ENCODE peak calls at places on chromosomes 3 and 15, in ten cellular contexts. K, R, Z, V, S, I, X, L, G and U are unnamed samples.

GRCh38 chr3:168116279-168116678 is 20.6 kb upstream of the GOLIM4 start:
- DNase-seq in Z (no peak), V (peak; percentile 68), L (peak; percentile 93), S (peak; percentile 80), G (peak; percentile 60), K (no peak), I (peak; percentile 23), R (no peak), X (peak; percentile 87), U (no peak)

GRCh38 chr3:58998476-58999117 is 51.2 kb downstream of the CFAP20DC start:
- DNase-seq in L (peak; percentile 96), Z (peak; percentile 96), X (peak; percentile 94), R (peak; percentile 14), G (peak; percentile 93), S (no peak), I (no peak), V (peak; percentile 86), K (peak; percentile 78), U (peak; percentile 78)

GRCh38 chr15:61890106-61890505 is 170.1 kb downstream of the VPS13C start:
- DNase-seq in I (no peak), S (no peak), V (no peak), G (peak; percentile 54), R (no peak), K (no peak), L (no peak), X (no peak), Z (no peak), U (no peak)

GRCh38 chr3:16290007-16290826 is 25.2 kb downstream of the OXNAD1 start:
- DNase-seq in X (peak; percentile 78), G (peak; percentile 77), I (peak; percentile 45), K (no peak), R (peak; percentile 56), L (peak; percentile 44), S (peak; percentile 45), Z (peak; percentile 41), V (peak; percentile 64), U (no peak)

GRCh38 chr3:106611841-106612240 is 743.0 kb upstream of the CBLB start:
- DNase-seq in S (no peak), Z (peak; percentile 7), G (peak; percentile 81), X (peak; percentile 73), K (no peak), L (no peak), I (no peak), V (peak; percentile 33), R (no peak), U (no peak)

GRCh38 chr3:57752307-57752706 is 3.8 kb upstream of the SLMAP start:
- DNase-seq in Z (no peak), G (peak; percentile 28), X (peak; percentile 36), R (no peak), K (no peak), L (peak; percentile 83), V (no peak), I (no peak), S (no peak), U (no peak)

GRCh38 chr3:64717411-64717810 is 29.6 kb upstream of the ADAMTS9 start:
- DNase-seq in X (no peak), V (no peak), G (no peak), Z (no peak), R (no peak), S (no peak), K (no peak), I (no peak), L (no peak), U (no peak)

GRCh38 chr15:93043621-93044300 is 45.2 kb downstream of the RGMA start:
- DNase-seq in G (no peak), Z (no peak), L (no peak), R (no peak), S (no peak), I (no peak), K (no peak), V (no peak), X (no peak), U (no peak)

GRCh38 chr15:48176097-48176496 is 2.0 kb downstream of the MYEF2 start:
- DNase-seq in X (no peak), R (no peak), L (peak; percentile 46), Z (no peak), V (no peak), G (no peak), S (no peak), I (no peak), K (no peak), U (no peak)

GRCh38 chr15:77035584-77035983 is 35.3 kb downstream of the TSPAN3 start:
- DNase-seq in V (no peak), R (no peak), G (no peak), Z (no peak), L (no peak), X (no peak), K (no peak), I (no peak), S (peak; percentile 26), U (no peak)

GRCh38 chr15:65334586-65335231 is 30.2 kb downstream of the RNU5B-1 start:
- DNase-seq in X (no peak), Z (no peak), L (no peak), K (no peak), S (no peak), R (no peak), V (no peak), G (no peak), I (no peak), U (no peak)

GRCh38 chr15:74240002-74240568 is 4.0 kb downstream of the CCDC33 start:
- DNase-seq in X (peak; percentile 87), Z (peak; percentile 62), G (peak; percentile 91), S (peak; percentile 85), V (peak; percentile 77), I (peak; percentile 48), K (no peak), R (peak; percentile 8), L (peak; percentile 71), U (peak; percentile 45)

GRCh38 chr3:28077566-28077965 is 163.9 kb upstream of the CMC1 start:
- DNase-seq in I (peak; percentile 15), K (no peak), S (no peak), V (peak; percentile 23), L (peak; percentile 16), Z (no peak), R (no peak), X (peak; percentile 66), G (peak; percentile 47), U (peak; percentile 5)

GRCh38 chr3:60323180-60323579 is 928.1 kb downstream of the FHIT start:
- DNase-seq in I (no peak), Z (no peak), L (no peak), K (no peak), X (no peak), V (no peak), G (no peak), S (no peak), R (no peak), U (no peak)
- TF ChIP-seq CTCF in I (no peak), Z (no peak), L (no peak), K (no peak), X (no peak), V (no peak), G (no peak), S (no peak), R (no peak), U (no peak)

GRCh38 chr15:71512281-71513016 is 297.9 kb upstream of the NR2E3 start:
- DNase-seq in R (no peak), L (no peak), I (no peak), K (no peak), Z (no peak), G (no peak), V (no peak), X (no peak), S (no peak), U (no peak)

GRCh38 chr15:71517751-71518150 is 292.6 kb upstream of the NR2E3 start:
- DNase-seq in V (no peak), K (no peak), R (no peak), Z (no peak), S (no peak), G (no peak), X (no peak), I (no peak), L (no peak), U (no peak)

GRCh38 chr15:71518661-71519060 is 291.7 kb upstream of the NR2E3 start:
- DNase-seq in X (no peak), G (no peak), I (no peak), R (no peak), K (no peak), Z (no peak), S (no peak), V (no peak), L (no peak), U (no peak)

GRCh38 chr15:71515375-71516186 is 294.8 kb upstream of the NR2E3 start:
- DNase-seq in X (no peak), V (no peak), Z (no peak), R (no peak), L (peak; percentile 38), K (no peak), G (no peak), S (no peak), I (no peak), U (no peak)
- H3K4me3 ChIP-seq in X (no peak overlapping the region), V (no peak overlapping the region), Z (no peak overlapping the region), R (no peak overlapping the region), L (no peak overlapping the region), K (no peak overlapping the region), G (no peak overlapping the region), S (no peak overlapping the region), I (no peak overlapping the region), U (no peak overlapping the region)

GRCh38 chr3:171614318-171614967 is 154.2 kb upstream of the TNIK start:
- DNase-seq in K (no peak), Z (no peak), S (no peak), L (peak; percentile 63), V (no peak), R (peak; percentile 49), X (no peak), I (peak; percentile 57), G (peak; percentile 58), U (no peak)
- TF ChIP-seq CTCF in K (peak; percentile 44), Z (peak; percentile 64), S (no peak), L (peak; percentile 67), V (peak; percentile 52), R (peak; percentile 78), X (peak; percentile 46), I (peak; percentile 52), G (peak; percentile 80), U (peak; percentile 61)

DNA sequence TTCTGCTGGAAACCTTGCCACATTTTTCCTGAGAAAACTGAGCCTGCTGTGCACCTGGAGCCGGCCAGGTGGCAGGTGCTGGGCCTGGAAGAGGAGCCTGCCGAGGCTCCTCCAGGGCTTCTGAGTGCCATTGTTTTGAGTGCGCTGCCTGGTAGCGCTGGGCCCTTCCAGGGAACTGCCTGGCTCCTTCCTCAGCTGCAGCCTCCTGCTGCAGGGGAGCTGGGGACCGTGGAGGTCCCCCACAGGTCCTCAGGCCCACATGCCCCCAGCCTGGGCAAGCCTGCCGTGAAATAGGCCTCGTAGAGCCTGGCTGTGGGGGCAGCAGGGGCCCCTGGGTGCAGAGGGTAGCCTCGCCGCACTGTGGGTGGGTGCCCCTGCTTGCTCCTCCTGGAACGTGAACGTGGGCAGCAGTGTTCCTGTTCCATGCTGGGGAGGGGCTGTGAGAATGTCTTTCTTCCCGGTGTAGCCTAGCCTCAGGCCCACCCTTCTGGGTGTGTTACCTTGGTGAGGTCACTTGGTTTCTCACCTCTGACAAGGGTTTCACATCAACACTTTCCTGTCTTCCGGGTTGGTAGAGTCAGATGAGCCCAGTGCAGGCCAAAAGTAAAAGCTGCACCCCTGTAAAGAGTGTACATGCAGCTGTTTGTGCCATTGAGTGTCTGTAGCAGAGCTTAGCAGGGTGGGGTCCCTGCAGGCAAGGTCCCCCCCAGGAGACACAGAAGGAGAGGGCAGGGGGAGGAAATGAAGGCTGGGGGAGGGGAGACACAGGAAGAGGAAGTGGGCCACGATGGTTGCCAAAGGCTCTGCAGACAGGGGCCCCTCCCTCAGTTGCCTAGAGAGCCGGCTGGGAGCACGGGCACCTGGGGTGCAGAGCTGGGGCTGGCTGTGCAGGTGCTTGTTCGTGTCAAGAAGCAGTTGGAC is 34.5 kb downstream of the KLF13 start:
- DNase-seq in L (no peak), X (no peak), V (no peak), I (no peak), S (peak; percentile 60), K (no peak), R (peak; percentile 86), G (no peak), Z (no peak), U (no peak)
- H3K4me3 ChIP-seq in L (no peak overlapping the region), X (no peak overlapping the region), V (no peak overlapping the region), I (no peak overlapping the region), S (no peak overlapping the region), K (no peak overlapping the region), R (peak overlapping the region; percentile 22), G (no peak overlapping the region), Z (no peak overlapping the region), U (no peak overlapping the region)